ENCODE peak calls at places on chromosomes 4 and X, in ten cellular contexts. One of them, this sample, is unnamed. For H3K4me1 and H3K9me3, the result is how much of the 10 kb centered on the place peaks cover.

GRCh38 chr4:677431-678293 is 3.3 kb downstream of the MYL5 start:
- DNase-seq in fibroblast of lung: no peak
- DNase-seq in ascending aorta: no peak
- DNase-seq in pancreas: no peak
- DNase-seq in tibial nerve: no peak
- DNase-seq in mesenchymal stem cell: no peak
- DNase-seq in NT2/D1: no peak
- DNase-seq in right lobe of liver: no peak
- DNase-seq in GM23248: peak
- DNase-seq in IMR-90: no peak
- DNase-seq in this sample: no peak

GRCh38 chrX:67545772-67546495 is 2.1 kb downstream of the AR start:
- DNase-seq in fibroblast of lung: peak
- DNase-seq in ascending aorta: peak
- DNase-seq in pancreas: no peak
- DNase-seq in tibial nerve: no peak
- DNase-seq in mesenchymal stem cell: peak
- DNase-seq in NT2/D1: no peak
- DNase-seq in right lobe of liver: peak
- DNase-seq in GM23248: peak
- DNase-seq in IMR-90: no peak
- DNase-seq in this sample: no peak

GRCh38 chrX:56564182-56564885 is 907 bp downstream of the UBQLN2 start:
- DNase-seq in fibroblast of lung: peak
- DNase-seq in ascending aorta: no peak
- DNase-seq in pancreas: peak
- DNase-seq in tibial nerve: no peak
- DNase-seq in mesenchymal stem cell: peak
- DNase-seq in NT2/D1: no peak
- DNase-seq in right lobe of liver: no peak
- DNase-seq in GM23248: peak
- DNase-seq in IMR-90: peak
- DNase-seq in this sample: no peak

GRCh38 chr4:73417342-73417741 is 13.3 kb downstream of the ALB start:
- DNase-seq in fibroblast of lung: no peak
- DNase-seq in ascending aorta: no peak
- DNase-seq in pancreas: no peak
- DNase-seq in tibial nerve: no peak
- DNase-seq in mesenchymal stem cell: no peak
- DNase-seq in NT2/D1: no peak
- DNase-seq in right lobe of liver: no peak
- DNase-seq in GM23248: no peak
- DNase-seq in IMR-90: no peak
- DNase-seq in this sample: no peak

GRCh38 chrX:86910602-86911311 is 606.8 kb upstream of the KLHL4 start:
- DNase-seq in fibroblast of lung: no peak
- DNase-seq in ascending aorta: no peak
- DNase-seq in pancreas: no peak
- DNase-seq in tibial nerve: no peak
- DNase-seq in mesenchymal stem cell: no peak
- DNase-seq in NT2/D1: no peak
- DNase-seq in right lobe of liver: no peak
- DNase-seq in GM23248: no peak
- DNase-seq in IMR-90: no peak
- DNase-seq in this sample: no peak

GRCh38 chrX:25005382-25006185 is 10.2 kb downstream of the ARX start:
- DNase-seq in fibroblast of lung: no peak
- DNase-seq in ascending aorta: no peak
- DNase-seq in pancreas: no peak
- DNase-seq in tibial nerve: no peak
- DNase-seq in mesenchymal stem cell: no peak
- DNase-seq in NT2/D1: no peak
- DNase-seq in right lobe of liver: no peak
- DNase-seq in GM23248: peak
- DNase-seq in IMR-90: no peak
- DNase-seq in this sample: no peak

GRCh38 chrX:49912086-49912485 is 10.3 kb upstream of the CLCN5 start:
- DNase-seq in fibroblast of lung: no peak
- DNase-seq in ascending aorta: no peak
- DNase-seq in pancreas: no peak
- DNase-seq in tibial nerve: no peak
- DNase-seq in mesenchymal stem cell: no peak
- DNase-seq in NT2/D1: no peak
- DNase-seq in right lobe of liver: no peak
- DNase-seq in GM23248: no peak
- DNase-seq in IMR-90: no peak
- DNase-seq in this sample: no peak

GRCh38 chr4:126701756-126702155 is 931.0 kb upstream of the INTU start:
- DNase-seq in fibroblast of lung: peak
- DNase-seq in ascending aorta: no peak
- DNase-seq in pancreas: no peak
- DNase-seq in tibial nerve: no peak
- DNase-seq in mesenchymal stem cell: peak
- DNase-seq in NT2/D1: no peak
- DNase-seq in right lobe of liver: no peak
- DNase-seq in GM23248: peak
- DNase-seq in IMR-90: peak
- DNase-seq in this sample: no peak

GRCh38 chrX:136192135-136192534 is 44.8 kb downstream of the FHL1 start:
- DNase-seq in fibroblast of lung: no peak
- DNase-seq in ascending aorta: no peak
- DNase-seq in pancreas: no peak
- DNase-seq in tibial nerve: no peak
- DNase-seq in mesenchymal stem cell: no peak
- DNase-seq in NT2/D1: no peak
- DNase-seq in right lobe of liver: no peak
- DNase-seq in GM23248: no peak
- DNase-seq in IMR-90: no peak
- DNase-seq in this sample: no peak

GRCh38 chrX:136192839-136193414 is 45.6 kb downstream of the FHL1 start:
- DNase-seq in fibroblast of lung: no peak
- DNase-seq in ascending aorta: no peak
- DNase-seq in pancreas: no peak
- DNase-seq in tibial nerve: no peak
- DNase-seq in mesenchymal stem cell: no peak
- DNase-seq in NT2/D1: no peak
- DNase-seq in right lobe of liver: no peak
- DNase-seq in GM23248: peak
- DNase-seq in IMR-90: peak
- DNase-seq in this sample: no peak

GRCh38 chrX:136189222-136189621 is 41.9 kb downstream of the FHL1 start:
- DNase-seq in fibroblast of lung: no peak
- DNase-seq in ascending aorta: no peak
- DNase-seq in pancreas: no peak
- DNase-seq in tibial nerve: no peak
- DNase-seq in mesenchymal stem cell: no peak
- DNase-seq in NT2/D1: no peak
- DNase-seq in right lobe of liver: peak
- DNase-seq in GM23248: no peak
- DNase-seq in IMR-90: no peak
- DNase-seq in this sample: no peak

GRCh38 chrX:136191171-136191570 is 43.8 kb downstream of the FHL1 start:
- DNase-seq in fibroblast of lung: no peak
- DNase-seq in ascending aorta: no peak
- DNase-seq in pancreas: no peak
- DNase-seq in tibial nerve: no peak
- DNase-seq in mesenchymal stem cell: no peak
- DNase-seq in NT2/D1: no peak
- DNase-seq in right lobe of liver: peak
- DNase-seq in GM23248: no peak
- DNase-seq in IMR-90: no peak
- DNase-seq in this sample: no peak

DNA sequence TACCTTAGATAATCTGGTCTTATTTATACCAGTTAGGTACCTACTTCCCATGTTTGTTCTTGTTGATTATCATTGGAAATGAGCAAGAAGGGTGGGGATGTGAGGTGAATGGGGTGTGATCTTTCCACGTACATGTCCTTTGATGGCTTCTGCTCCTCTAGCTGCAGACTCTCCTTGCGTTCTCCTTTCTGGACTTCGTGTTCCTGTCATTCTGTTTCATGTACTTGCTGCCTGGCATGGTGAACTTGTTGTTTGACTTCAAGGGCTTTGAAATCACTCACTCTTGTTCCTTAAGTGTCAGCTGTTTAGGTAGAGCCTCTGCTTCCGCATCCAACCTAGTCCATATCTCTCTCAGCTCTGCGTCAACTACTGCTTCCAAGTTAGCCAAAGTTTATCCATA is 42.7 kb downstream of the FHL1 start:
- DNase-seq in fibroblast of lung: no peak
- DNase-seq in ascending aorta: no peak
- DNase-seq in pancreas: no peak
- DNase-seq in tibial nerve: no peak
- DNase-seq in mesenchymal stem cell: no peak
- DNase-seq in NT2/D1: no peak
- DNase-seq in right lobe of liver: no peak
- DNase-seq in GM23248: no peak
- DNase-seq in IMR-90: no peak
- DNase-seq in this sample: no peak
- H3K4me1 ChIP-seq in fibroblast of lung: under half
- H3K4me1 ChIP-seq in ascending aorta: under half
- H3K4me1 ChIP-seq in pancreas: under half
- H3K4me1 ChIP-seq in tibial nerve: under half
- H3K4me1 ChIP-seq in mesenchymal stem cell: under half
- H3K4me1 ChIP-seq in NT2/D1: under half
- H3K4me1 ChIP-seq in right lobe of liver: under half
- H3K4me1 ChIP-seq in GM23248: under half
- H3K4me1 ChIP-seq in IMR-90: under half
- H3K4me1 ChIP-seq in this sample: under half

GRCh38 chrX:57929373-57929772 is 19.1 kb upstream of the ZXDA start:
- DNase-seq in fibroblast of lung: peak
- DNase-seq in ascending aorta: no peak
- DNase-seq in pancreas: no peak
- DNase-seq in tibial nerve: no peak
- DNase-seq in mesenchymal stem cell: peak
- DNase-seq in NT2/D1: peak
- DNase-seq in right lobe of liver: no peak
- DNase-seq in GM23248: peak
- DNase-seq in IMR-90: peak
- DNase-seq in this sample: no peak

GRCh38 chrX:57930051-57930450 is 19.8 kb upstream of the ZXDA start:
- DNase-seq in fibroblast of lung: no peak
- DNase-seq in ascending aorta: no peak
- DNase-seq in pancreas: no peak
- DNase-seq in tibial nerve: no peak
- DNase-seq in mesenchymal stem cell: no peak
- DNase-seq in NT2/D1: no peak
- DNase-seq in right lobe of liver: no peak
- DNase-seq in GM23248: peak
- DNase-seq in IMR-90: peak
- DNase-seq in this sample: no peak

GRCh38 chrX:57925806-57926205 is 15.5 kb upstream of the ZXDA start:
- DNase-seq in fibroblast of lung: no peak
- DNase-seq in ascending aorta: no peak
- DNase-seq in pancreas: no peak
- DNase-seq in tibial nerve: no peak
- DNase-seq in mesenchymal stem cell: no peak
- DNase-seq in NT2/D1: no peak
- DNase-seq in right lobe of liver: no peak
- DNase-seq in GM23248: peak
- DNase-seq in IMR-90: no peak
- DNase-seq in this sample: no peak
- H3K9me3 ChIP-seq in fibroblast of lung: under half
- H3K9me3 ChIP-seq in ascending aorta: under half
- H3K9me3 ChIP-seq in pancreas: under half
- H3K9me3 ChIP-seq in tibial nerve: under half
- H3K9me3 ChIP-seq in mesenchymal stem cell: under half
- H3K9me3 ChIP-seq in NT2/D1: under half
- H3K9me3 ChIP-seq in right lobe of liver: under half
- H3K9me3 ChIP-seq in GM23248: under half
- H3K9me3 ChIP-seq in IMR-90: under half
- H3K9me3 ChIP-seq in this sample: under half

GRCh38 chr4:5563856-5564255 is 144.5 kb downstream of the EVC2 start:
- DNase-seq in fibroblast of lung: no peak
- DNase-seq in ascending aorta: no peak
- DNase-seq in pancreas: no peak
- DNase-seq in tibial nerve: no peak
- DNase-seq in mesenchymal stem cell: no peak
- DNase-seq in NT2/D1: no peak
- DNase-seq in right lobe of liver: no peak
- DNase-seq in GM23248: no peak
- DNase-seq in IMR-90: no peak
- DNase-seq in this sample: no peak

GRCh38 chr4:5554376-5554775 is 154.0 kb downstream of the EVC2 start:
- DNase-seq in fibroblast of lung: no peak
- DNase-seq in ascending aorta: no peak
- DNase-seq in pancreas: no peak
- DNase-seq in tibial nerve: no peak
- DNase-seq in mesenchymal stem cell: no peak
- DNase-seq in NT2/D1: peak
- DNase-seq in right lobe of liver: no peak
- DNase-seq in GM23248: no peak
- DNase-seq in IMR-90: no peak
- DNase-seq in this sample: no peak

GRCh38 chr4:5561286-5561685 is 147.1 kb downstream of the EVC2 start:
- DNase-seq in fibroblast of lung: no peak
- DNase-seq in ascending aorta: no peak
- DNase-seq in pancreas: no peak
- DNase-seq in tibial nerve: no peak
- DNase-seq in mesenchymal stem cell: no peak
- DNase-seq in NT2/D1: no peak
- DNase-seq in right lobe of liver: no peak
- DNase-seq in GM23248: no peak
- DNase-seq in IMR-90: no peak
- DNase-seq in this sample: no peak

GRCh38 chr4:5553801-5554200 is 154.6 kb downstream of the EVC2 start:
- DNase-seq in fibroblast of lung: no peak
- DNase-seq in ascending aorta: no peak
- DNase-seq in pancreas: no peak
- DNase-seq in tibial nerve: no peak
- DNase-seq in mesenchymal stem cell: no peak
- DNase-seq in NT2/D1: no peak
- DNase-seq in right lobe of liver: no peak
- DNase-seq in GM23248: no peak
- DNase-seq in IMR-90: no peak
- DNase-seq in this sample: no peak

GRCh38 chr4:5558502-5558901 is 149.9 kb downstream of the EVC2 start:
- DNase-seq in fibroblast of lung: no peak
- DNase-seq in ascending aorta: no peak
- DNase-seq in pancreas: no peak
- DNase-seq in tibial nerve: no peak
- DNase-seq in mesenchymal stem cell: no peak
- DNase-seq in NT2/D1: no peak
- DNase-seq in right lobe of liver: no peak
- DNase-seq in GM23248: no peak
- DNase-seq in IMR-90: no peak
- DNase-seq in this sample: no peak
- H3K4me1 ChIP-seq in fibroblast of lung: under half
- H3K4me1 ChIP-seq in ascending aorta: under half
- H3K4me1 ChIP-seq in pancreas: under half
- H3K4me1 ChIP-seq in tibial nerve: under half
- H3K4me1 ChIP-seq in mesenchymal stem cell: under half
- H3K4me1 ChIP-seq in NT2/D1: under half
- H3K4me1 ChIP-seq in right lobe of liver: under half
- H3K4me1 ChIP-seq in GM23248: under half
- H3K4me1 ChIP-seq in IMR-90: under half
- H3K4me1 ChIP-seq in this sample: under half

DNA sequence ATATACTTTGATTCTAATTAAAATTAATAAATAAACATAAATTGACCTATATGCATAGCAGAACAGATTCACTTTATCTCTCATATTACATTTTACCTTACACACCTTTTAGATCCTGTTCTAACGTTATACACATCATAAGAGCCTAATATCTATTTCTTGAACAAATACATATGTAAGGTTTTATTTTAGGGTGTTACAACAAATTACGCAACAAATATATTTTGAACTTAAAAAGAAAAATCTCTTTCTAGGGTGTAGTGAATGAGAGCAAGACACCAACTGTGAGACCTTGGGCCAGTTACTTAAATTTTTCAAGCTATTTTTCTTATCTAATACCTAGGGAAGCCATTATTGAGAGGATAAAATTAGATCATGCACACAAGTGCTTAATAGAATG is 191.2 kb downstream of the CFAP299 start:
- DNase-seq in fibroblast of lung: no peak
- DNase-seq in ascending aorta: no peak
- DNase-seq in pancreas: no peak
- DNase-seq in tibial nerve: no peak
- DNase-seq in mesenchymal stem cell: no peak
- DNase-seq in NT2/D1: no peak
- DNase-seq in right lobe of liver: no peak
- DNase-seq in GM23248: no peak
- DNase-seq in IMR-90: no peak
- DNase-seq in this sample: no peak
- H3K9me3 ChIP-seq in fibroblast of lung: under half
- H3K9me3 ChIP-seq in ascending aorta: under half
- H3K9me3 ChIP-seq in pancreas: under half
- H3K9me3 ChIP-seq in tibial nerve: under half
- H3K9me3 ChIP-seq in mesenchymal stem cell: under half
- H3K9me3 ChIP-seq in NT2/D1: under half
- H3K9me3 ChIP-seq in right lobe of liver: under half
- H3K9me3 ChIP-seq in GM23248: under half
- H3K9me3 ChIP-seq in IMR-90: under half
- H3K9me3 ChIP-seq in this sample: under half